ENCODE peak calls at places on chromosomes 7 and 10, in nine cellular contexts. R, J, X, A, T, M, S, Z and G are unnamed samples.

GRCh38 chr10:110773693-110774068 is 98.0 kb upstream of the PDCD4 start:
- DNase-seq in Z (no peak), X (no peak), S (no peak), J (no peak), A (no peak), T (no peak), M (no peak), R (no peak), G (no peak)

GRCh38 chr7:136294977-136295376 is 317.8 kb upstream of the MTPN start:
- DNase-seq in S (no peak), M (no peak), R (no peak), T (no peak), Z (no peak), A (no peak), X (no peak), J (no peak), G (no peak)

GRCh38 chr7:27205325-27206280 is 5.7 kb upstream of the HOXA13 start:
- DNase-seq in Z (no peak), M (no peak), X (peak; percentile 47), J (peak; percentile 74), R (no peak), T (no peak), A (no peak), S (no peak), G (peak; percentile 38)

GRCh38 chr7:18450021-18450420 is 45.5 kb upstream of the HDAC9 start:
- DNase-seq in S (no peak), J (no peak), R (no peak), M (no peak), T (no peak), A (no peak), X (no peak), Z (no peak), G (no peak)

GRCh38 chr7:66321283-66321682 is 116.1 kb downstream of the TPST1 start:
- DNase-seq in Z (no peak), R (no peak), A (no peak), X (no peak), M (no peak), T (no peak), J (no peak), S (no peak), G (no peak)

GRCh38 chr7:38476764-38477163 is 154.4 kb downstream of the AMPH start:
- DNase-seq in T (no peak), R (no peak), S (no peak), J (no peak), X (no peak), A (no peak), M (no peak), Z (no peak), G (no peak)

GRCh38 chr7:631966-632830 is 94.3 kb upstream of the DNAAF5 start:
- DNase-seq in J (no peak), T (no peak), S (no peak), Z (no peak), R (peak; percentile 31), A (peak; percentile 61), M (no peak), X (no peak), G (no peak)

GRCh38 chr7:64849250-64849923 is 53.7 kb upstream of the ZNF273 start:
- DNase-seq in Z (no peak), S (no peak), R (no peak), X (no peak), T (no peak), A (no peak), J (no peak), M (peak; percentile 37), G (no peak)

DNA sequence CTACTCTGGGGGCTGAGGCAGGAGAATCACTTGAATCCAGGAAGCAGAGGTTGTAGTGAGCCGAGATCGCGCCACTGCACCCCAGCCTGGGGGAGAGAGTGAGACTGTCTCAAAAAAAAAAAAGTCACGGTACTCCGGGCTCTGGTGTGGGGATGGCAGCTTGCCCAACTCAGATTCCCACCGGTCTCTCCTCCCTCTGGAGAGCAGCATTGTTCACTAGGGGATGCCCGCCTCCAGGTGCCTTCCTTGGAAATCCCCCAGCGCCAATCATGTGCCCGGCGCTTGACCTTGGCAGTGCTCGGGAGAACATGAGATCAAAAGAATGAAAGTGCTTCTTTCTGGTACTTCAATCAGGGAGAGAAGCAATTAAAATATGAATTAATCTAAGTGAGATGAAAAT is 1127.4 kb upstream of the AUTS2 start:
- DNase-seq in X (no peak), R (peak; percentile 47), S (no peak), M (no peak), Z (no peak), J (no peak), T (no peak), A (peak; percentile 72), G (no peak)
- H3K4me3 ChIP-seq in X (no peak overlapping the region), R (no peak overlapping the region), S (no peak overlapping the region), M (no peak overlapping the region), Z (no peak overlapping the region), J (no peak overlapping the region), T (no peak overlapping the region), A (no peak overlapping the region), G (no peak overlapping the region)

DNA sequence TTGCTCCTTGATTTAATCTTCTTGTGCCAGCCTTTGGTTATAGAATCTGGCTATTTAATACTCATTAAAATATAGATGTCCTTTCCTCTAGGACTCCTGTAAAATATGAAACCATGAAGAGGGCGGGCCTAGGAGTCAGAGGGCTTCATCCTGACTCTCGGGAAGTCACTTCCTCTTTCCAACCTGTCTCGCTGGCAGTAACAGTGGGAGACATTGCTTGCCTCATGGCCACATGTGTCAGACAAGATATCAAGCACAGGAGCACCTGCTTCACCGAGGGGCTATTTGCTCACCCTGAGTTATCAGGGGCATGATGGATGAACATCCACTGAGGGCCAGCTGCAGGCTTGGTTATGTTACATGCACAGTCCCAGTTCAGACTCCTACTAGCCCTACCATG is 31.0 kb downstream of the SLIT1 start:
- DNase-seq in A (peak; percentile 43), T (no peak), X (no peak), Z (no peak), R (no peak), M (no peak), J (no peak), S (no peak), G (no peak)
- H3K36me3 ChIP-seq in A (no peaks in the 10 kb centered on the region), T (no peaks in the 10 kb centered on the region), X (no peaks in the 10 kb centered on the region), Z (no peaks in the 10 kb centered on the region), R (no peaks in the 10 kb centered on the region), M (no peaks in the 10 kb centered on the region), J (no peaks in the 10 kb centered on the region), S (no peaks in the 10 kb centered on the region), G (no peaks in the 10 kb centered on the region)

GRCh38 chr10:1573334-1573969 is 163.9 kb downstream of the ADARB2 start:
- DNase-seq in Z (no peak), S (no peak), M (no peak), T (no peak), J (no peak), X (peak; percentile 44), R (no peak), A (peak; percentile 50), G (no peak)

GRCh38 chr10:1570652-1571051 is 166.7 kb downstream of the ADARB2 start:
- DNase-seq in J (peak; percentile 35), S (no peak), T (no peak), Z (no peak), A (peak; percentile 49), R (no peak), M (no peak), X (peak; percentile 12), G (no peak)

GRCh38 chr10:1572519-1573333 is 164.6 kb downstream of the ADARB2 start:
- DNase-seq in M (no peak), A (peak; percentile 23), R (no peak), S (no peak), J (no peak), T (no peak), Z (no peak), X (peak; percentile 49), G (no peak)

GRCh38 chr10:1573981-1574380 is 163.3 kb downstream of the ADARB2 start:
- DNase-seq in R (no peak), J (no peak), X (peak; percentile 32), M (no peak), A (peak; percentile 47), T (no peak), Z (no peak), S (no peak), G (no peak)

GRCh38 chr10:1571587-1572237 is 165.6 kb downstream of the ADARB2 start:
- DNase-seq in R (no peak), X (no peak), A (no peak), S (no peak), M (no peak), T (no peak), Z (no peak), J (no peak), G (no peak)
- H3K4me1 ChIP-seq in R (no peaks in the 10 kb centered on the region), X (no peaks in the 10 kb centered on the region), A (no peaks in the 10 kb centered on the region), S (no peaks in the 10 kb centered on the region), M (no peaks in the 10 kb centered on the region), T (no peaks in the 10 kb centered on the region), Z (no peaks in the 10 kb centered on the region), J (peaks cover 6% of the 10 kb centered on the region), G (no peaks in the 10 kb centered on the region)

GRCh38 chr7:24783731-24784130 is 26.5 kb upstream of the GSDME start:
- DNase-seq in M (no peak), J (no peak), R (no peak), Z (no peak), S (no peak), X (no peak), A (no peak), T (no peak), G (no peak)
- H3K4me3 ChIP-seq in M (no peak overlapping the region), J (no peak overlapping the region), R (no peak overlapping the region), Z (no peak overlapping the region), S (no peak overlapping the region), X (no peak overlapping the region), A (no peak overlapping the region), T (no peak overlapping the region), G (no peak overlapping the region)